ENCODE peak calls at places on chromosomes 16 and 17, in six cellular contexts. One of them, this sample, is unnamed.

GRCh38 chr17:19345486-19346350 is 16.8 kb downstream of the B9D1 start:
- DNase-seq in NCI-H460: no peak
- DNase-seq in stimulated activated CD4-positive, alpha-beta T cell treated with anti-CD3 and anti-CD28 coated beads, Interleukin-15, amount 100 ng/mL, for 24 hours: no peak
- DNase-seq in HEK293T: no peak
- DNase-seq in naive B cell: no peak
- DNase-seq in T47D: no peak
- DNase-seq in this sample: no peak

GRCh38 chr16:57530531-57531252 is 5.7 kb downstream of the CCDC102A start:
- DNase-seq in naive B cell: no peak
- DNase-seq in stimulated activated CD4-positive, alpha-beta T cell treated with anti-CD3 and anti-CD28 coated beads, Interleukin-15, amount 100 ng/mL, for 24 hours: no peak
- DNase-seq in NCI-H460: no peak
- DNase-seq in HEK293T: no peak
- DNase-seq in T47D: no peak
- DNase-seq in this sample: no peak

GRCh38 chr16:15583526-15583925 is 59.4 kb downstream of the MARF1 start:
- DNase-seq in NCI-H460: no peak
- DNase-seq in stimulated activated CD4-positive, alpha-beta T cell treated with anti-CD3 and anti-CD28 coated beads, Interleukin-15, amount 100 ng/mL, for 24 hours: no peak
- DNase-seq in naive B cell: no peak
- DNase-seq in HEK293T: no peak
- DNase-seq in T47D: no peak
- DNase-seq in this sample: no peak

GRCh38 chr17:67671492-67671891 is 46.2 kb upstream of the NOL11 start:
- DNase-seq in HEK293T: peak
- DNase-seq in T47D: peak
- DNase-seq in NCI-H460: no peak
- DNase-seq in naive B cell: no peak
- DNase-seq in stimulated activated CD4-positive, alpha-beta T cell treated with anti-CD3 and anti-CD28 coated beads, Interleukin-15, amount 100 ng/mL, for 24 hours: no peak
- DNase-seq in this sample: no peak

GRCh38 chr17:55609737-55610201 is 98.5 kb upstream of the SMIM36 start:
- DNase-seq in stimulated activated CD4-positive, alpha-beta T cell treated with anti-CD3 and anti-CD28 coated beads, Interleukin-15, amount 100 ng/mL, for 24 hours: no peak
- DNase-seq in naive B cell: no peak
- DNase-seq in T47D: no peak
- DNase-seq in NCI-H460: no peak
- DNase-seq in HEK293T: no peak
- DNase-seq in this sample: no peak

GRCh38 chr16:397736-398332 is 835 bp downstream of the NME4 start:
- DNase-seq in T47D: peak
- DNase-seq in NCI-H460: peak
- DNase-seq in naive B cell: peak
- DNase-seq in stimulated activated CD4-positive, alpha-beta T cell treated with anti-CD3 and anti-CD28 coated beads, Interleukin-15, amount 100 ng/mL, for 24 hours: peak
- DNase-seq in HEK293T: peak
- DNase-seq in this sample: peak

GRCh38 chr16:49048557-49048956 is 233.1 kb downstream of the CBLN1 start:
- DNase-seq in T47D: no peak
- DNase-seq in HEK293T: no peak
- DNase-seq in stimulated activated CD4-positive, alpha-beta T cell treated with anti-CD3 and anti-CD28 coated beads, Interleukin-15, amount 100 ng/mL, for 24 hours: no peak
- DNase-seq in naive B cell: no peak
- DNase-seq in NCI-H460: no peak
- DNase-seq in this sample: no peak

GRCh38 chr16:56948234-56948633 is 13.5 kb upstream of the CETP start:
- DNase-seq in stimulated activated CD4-positive, alpha-beta T cell treated with anti-CD3 and anti-CD28 coated beads, Interleukin-15, amount 100 ng/mL, for 24 hours: no peak
- DNase-seq in HEK293T: no peak
- DNase-seq in T47D: no peak
- DNase-seq in NCI-H460: no peak
- DNase-seq in naive B cell: no peak
- DNase-seq in this sample: no peak

GRCh38 chr16:51071326-51071725 is 79.7 kb downstream of the SALL1 start:
- DNase-seq in T47D: no peak
- DNase-seq in HEK293T: no peak
- DNase-seq in naive B cell: no peak
- DNase-seq in stimulated activated CD4-positive, alpha-beta T cell treated with anti-CD3 and anti-CD28 coated beads, Interleukin-15, amount 100 ng/mL, for 24 hours: no peak
- DNase-seq in NCI-H460: no peak
- DNase-seq in this sample: no peak

GRCh38 chr16:77206533-77206932 is 7.3 kb downstream of the SYCE1L start:
- DNase-seq in NCI-H460: no peak
- DNase-seq in stimulated activated CD4-positive, alpha-beta T cell treated with anti-CD3 and anti-CD28 coated beads, Interleukin-15, amount 100 ng/mL, for 24 hours: no peak
- DNase-seq in T47D: no peak
- DNase-seq in HEK293T: no peak
- DNase-seq in naive B cell: no peak
- DNase-seq in this sample: no peak

GRCh38 chr17:74892013-74892841 is 1.2 kb downstream of the FADS6 start:
- DNase-seq in T47D: no peak
- DNase-seq in stimulated activated CD4-positive, alpha-beta T cell treated with anti-CD3 and anti-CD28 coated beads, Interleukin-15, amount 100 ng/mL, for 24 hours: no peak
- DNase-seq in HEK293T: no peak
- DNase-seq in naive B cell: no peak
- DNase-seq in NCI-H460: no peak
- DNase-seq in this sample: no peak

GRCh38 chr17:68512967-68513474 is 791 bp downstream of the PRKAR1A start:
- DNase-seq in NCI-H460: peak
- DNase-seq in HEK293T: peak
- DNase-seq in T47D: peak
- DNase-seq in naive B cell: no peak
- DNase-seq in stimulated activated CD4-positive, alpha-beta T cell treated with anti-CD3 and anti-CD28 coated beads, Interleukin-15, amount 100 ng/mL, for 24 hours: peak
- DNase-seq in this sample: peak

GRCh38 chr17:75271233-75271954 is 363 bp upstream of the MIF4GD start:
- DNase-seq in stimulated activated CD4-positive, alpha-beta T cell treated with anti-CD3 and anti-CD28 coated beads, Interleukin-15, amount 100 ng/mL, for 24 hours: peak
- DNase-seq in NCI-H460: peak
- DNase-seq in T47D: peak
- DNase-seq in HEK293T: peak
- DNase-seq in naive B cell: peak
- DNase-seq in this sample: peak

GRCh38 chr16:27265982-27266381 is 2.6 kb downstream of the NSMCE1 start:
- DNase-seq in T47D: no peak
- DNase-seq in NCI-H460: no peak
- DNase-seq in naive B cell: no peak
- DNase-seq in stimulated activated CD4-positive, alpha-beta T cell treated with anti-CD3 and anti-CD28 coated beads, Interleukin-15, amount 100 ng/mL, for 24 hours: no peak
- DNase-seq in HEK293T: no peak
- DNase-seq in this sample: no peak

GRCh38 chr17:3385869-3386816 is at the start of gene OR3A2:
- DNase-seq in HEK293T: no peak
- DNase-seq in naive B cell: no peak
- DNase-seq in T47D: no peak
- DNase-seq in stimulated activated CD4-positive, alpha-beta T cell treated with anti-CD3 and anti-CD28 coated beads, Interleukin-15, amount 100 ng/mL, for 24 hours: peak
- DNase-seq in NCI-H460: no peak
- DNase-seq in this sample: no peak

GRCh38 chr17:43200127-43200526 is 11.5 kb upstream of the TMEM106A start:
- DNase-seq in NCI-H460: no peak
- DNase-seq in HEK293T: no peak
- DNase-seq in naive B cell: no peak
- DNase-seq in stimulated activated CD4-positive, alpha-beta T cell treated with anti-CD3 and anti-CD28 coated beads, Interleukin-15, amount 100 ng/mL, for 24 hours: no peak
- DNase-seq in T47D: no peak
- DNase-seq in this sample: no peak

GRCh38 chr16:68732068-68732680 is 4.9 kb upstream of the CDH1 start:
- DNase-seq in naive B cell: no peak
- DNase-seq in HEK293T: peak
- DNase-seq in stimulated activated CD4-positive, alpha-beta T cell treated with anti-CD3 and anti-CD28 coated beads, Interleukin-15, amount 100 ng/mL, for 24 hours: no peak
- DNase-seq in T47D: peak
- DNase-seq in NCI-H460: no peak
- DNase-seq in this sample: peak

GRCh38 chr17:74813793-74814192 is 37.6 kb upstream of the NAT9 start:
- DNase-seq in stimulated activated CD4-positive, alpha-beta T cell treated with anti-CD3 and anti-CD28 coated beads, Interleukin-15, amount 100 ng/mL, for 24 hours: no peak
- DNase-seq in T47D: no peak
- DNase-seq in HEK293T: no peak
- DNase-seq in NCI-H460: no peak
- DNase-seq in naive B cell: no peak
- DNase-seq in this sample: no peak

GRCh38 chr17:79520134-79520892 is 90.5 kb downstream of the RBFOX3 start:
- DNase-seq in naive B cell: no peak
- DNase-seq in stimulated activated CD4-positive, alpha-beta T cell treated with anti-CD3 and anti-CD28 coated beads, Interleukin-15, amount 100 ng/mL, for 24 hours: no peak
- DNase-seq in NCI-H460: no peak
- DNase-seq in HEK293T: no peak
- DNase-seq in T47D: no peak
- DNase-seq in this sample: no peak

GRCh38 chr16:56354746-56355145 is 70.6 kb downstream of the AMFR start:
- DNase-seq in stimulated activated CD4-positive, alpha-beta T cell treated with anti-CD3 and anti-CD28 coated beads, Interleukin-15, amount 100 ng/mL, for 24 hours: no peak
- DNase-seq in HEK293T: no peak
- DNase-seq in T47D: no peak
- DNase-seq in naive B cell: no peak
- DNase-seq in NCI-H460: no peak
- DNase-seq in this sample: no peak

GRCh38 chr16:85870159-85870558 is 28.8 kb upstream of the IRF8 start:
- DNase-seq in T47D: no peak
- DNase-seq in NCI-H460: no peak
- DNase-seq in stimulated activated CD4-positive, alpha-beta T cell treated with anti-CD3 and anti-CD28 coated beads, Interleukin-15, amount 100 ng/mL, for 24 hours: no peak
- DNase-seq in naive B cell: no peak
- DNase-seq in HEK293T: no peak
- DNase-seq in this sample: no peak

GRCh38 chr16:56542039-56542438 is 22.2 kb upstream of the BBS2 start:
- DNase-seq in naive B cell: no peak
- DNase-seq in NCI-H460: no peak
- DNase-seq in T47D: no peak
- DNase-seq in HEK293T: no peak
- DNase-seq in stimulated activated CD4-positive, alpha-beta T cell treated with anti-CD3 and anti-CD28 coated beads, Interleukin-15, amount 100 ng/mL, for 24 hours: no peak
- DNase-seq in this sample: no peak

GRCh38 chr17:6454495-6455320 is 10.5 kb downstream of the PIMREG start:
- DNase-seq in stimulated activated CD4-positive, alpha-beta T cell treated with anti-CD3 and anti-CD28 coated beads, Interleukin-15, amount 100 ng/mL, for 24 hours: no peak
- DNase-seq in NCI-H460: no peak
- DNase-seq in naive B cell: no peak
- DNase-seq in HEK293T: no peak
- DNase-seq in T47D: no peak
- DNase-seq in this sample: no peak

GRCh38 chr17:3843935-3844516 is 2.0 kb downstream of the NCBP3 start:
- DNase-seq in stimulated activated CD4-positive, alpha-beta T cell treated with anti-CD3 and anti-CD28 coated beads, Interleukin-15, amount 100 ng/mL, for 24 hours: peak
- DNase-seq in NCI-H460: peak
- DNase-seq in T47D: peak
- DNase-seq in naive B cell: peak
- DNase-seq in HEK293T: peak
- DNase-seq in this sample: peak

GRCh38 chr17:79912552-79913330 is 73.5 kb upstream of the CBX4 start:
- DNase-seq in T47D: no peak
- DNase-seq in stimulated activated CD4-positive, alpha-beta T cell treated with anti-CD3 and anti-CD28 coated beads, Interleukin-15, amount 100 ng/mL, for 24 hours: no peak
- DNase-seq in HEK293T: no peak
- DNase-seq in NCI-H460: no peak
- DNase-seq in naive B cell: no peak
- DNase-seq in this sample: no peak

GRCh38 chr17:42276359-42276608 is at the start of gene STAT5B:
- DNase-seq in naive B cell: peak
- DNase-seq in T47D: peak
- DNase-seq in HEK293T: peak
- DNase-seq in stimulated activated CD4-positive, alpha-beta T cell treated with anti-CD3 and anti-CD28 coated beads, Interleukin-15, amount 100 ng/mL, for 24 hours: peak
- DNase-seq in NCI-H460: peak
- DNase-seq in this sample: peak

GRCh38 chr17:20315321-20315720 is 152.0 kb downstream of the LGALS9B start:
- DNase-seq in naive B cell: no peak
- DNase-seq in T47D: no peak
- DNase-seq in NCI-H460: no peak
- DNase-seq in HEK293T: no peak
- DNase-seq in stimulated activated CD4-positive, alpha-beta T cell treated with anti-CD3 and anti-CD28 coated beads, Interleukin-15, amount 100 ng/mL, for 24 hours: no peak
- DNase-seq in this sample: no peak

GRCh38 chr17:39782481-39782880 is 44.7 kb downstream of the GRB7 start:
- DNase-seq in stimulated activated CD4-positive, alpha-beta T cell treated with anti-CD3 and anti-CD28 coated beads, Interleukin-15, amount 100 ng/mL, for 24 hours: no peak
- DNase-seq in naive B cell: no peak
- DNase-seq in HEK293T: no peak
- DNase-seq in T47D: no peak
- DNase-seq in NCI-H460: no peak
- DNase-seq in this sample: no peak

GRCh38 chr17:50478391-50479361 is at the start of gene RSAD1:
- DNase-seq in NCI-H460: peak
- DNase-seq in T47D: peak
- DNase-seq in stimulated activated CD4-positive, alpha-beta T cell treated with anti-CD3 and anti-CD28 coated beads, Interleukin-15, amount 100 ng/mL, for 24 hours: peak
- DNase-seq in HEK293T: peak
- DNase-seq in naive B cell: peak
- DNase-seq in this sample: peak

GRCh38 chr17:2710804-2711607 is 558 bp downstream of the CLUH start:
- DNase-seq in T47D: peak
- DNase-seq in naive B cell: peak
- DNase-seq in NCI-H460: no peak
- DNase-seq in stimulated activated CD4-positive, alpha-beta T cell treated with anti-CD3 and anti-CD28 coated beads, Interleukin-15, amount 100 ng/mL, for 24 hours: peak
- DNase-seq in HEK293T: peak
- DNase-seq in this sample: peak

GRCh38 chr17:73286863-73287296 is 24.9 kb downstream of the CDC42EP4 start:
- DNase-seq in stimulated activated CD4-positive, alpha-beta T cell treated with anti-CD3 and anti-CD28 coated beads, Interleukin-15, amount 100 ng/mL, for 24 hours: no peak
- DNase-seq in naive B cell: no peak
- DNase-seq in T47D: peak
- DNase-seq in HEK293T: no peak
- DNase-seq in NCI-H460: no peak
- DNase-seq in this sample: no peak

GRCh38 chr16:67562526-67562917 is at the start of gene CTCF:
- DNase-seq in HEK293T: peak
- DNase-seq in NCI-H460: peak
- DNase-seq in naive B cell: no peak
- DNase-seq in stimulated activated CD4-positive, alpha-beta T cell treated with anti-CD3 and anti-CD28 coated beads, Interleukin-15, amount 100 ng/mL, for 24 hours: peak
- DNase-seq in T47D: peak
- DNase-seq in this sample: peak

GRCh38 chr17:50460831-50461526 is 7.7 kb downstream of the CHAD start:
- DNase-seq in naive B cell: no peak
- DNase-seq in HEK293T: no peak
- DNase-seq in NCI-H460: no peak
- DNase-seq in stimulated activated CD4-positive, alpha-beta T cell treated with anti-CD3 and anti-CD28 coated beads, Interleukin-15, amount 100 ng/mL, for 24 hours: no peak
- DNase-seq in T47D: no peak
- DNase-seq in this sample: no peak

GRCh38 chr16:70432800-70433455 is 6.0 kb downstream of the ST3GAL2 start:
- DNase-seq in naive B cell: peak
- DNase-seq in stimulated activated CD4-positive, alpha-beta T cell treated with anti-CD3 and anti-CD28 coated beads, Interleukin-15, amount 100 ng/mL, for 24 hours: no peak
- DNase-seq in NCI-H460: no peak
- DNase-seq in HEK293T: no peak
- DNase-seq in T47D: peak
- DNase-seq in this sample: no peak

GRCh38 chr16:55697867-55698266 is 42.1 kb downstream of the SLC6A2 start:
- DNase-seq in naive B cell: no peak
- DNase-seq in NCI-H460: no peak
- DNase-seq in stimulated activated CD4-positive, alpha-beta T cell treated with anti-CD3 and anti-CD28 coated beads, Interleukin-15, amount 100 ng/mL, for 24 hours: no peak
- DNase-seq in HEK293T: no peak
- DNase-seq in T47D: no peak
- DNase-seq in this sample: no peak

This sample was measured in HAP-1.